ENCODE peak calls at places on chromosomes 3 and 15, in four cellular contexts. D, A, M and V are unnamed samples.
A peak's percentile ranks its signal among the peaks of the same experiment; 100 is the strongest.

GRCh38 chr3:113695426-113695817 is 1.0 kb downstream of the USF3 start:
- DNase-seq in D (no peak), A (no peak), M (no peak), V (no peak)

GRCh38 chr3:157436583-157437300 is at the start of gene PTX3:
- DNase-seq in D (peak; percentile 57), A (peak; percentile 30), M (peak; percentile 17), V (peak; percentile 6)

GRCh38 chr3:42118762-42119361 is 27.7 kb downstream of the TRAK1 start:
- DNase-seq in D (no peak), A (peak; percentile 69), M (no peak), V (peak; percentile 40)

GRCh38 chr15:34496616-34497015 is 59.0 kb upstream of the GOLGA8A start:
- DNase-seq in D (no peak), A (no peak), M (no peak), V (no peak)

GRCh38 chr3:24683511-24684384 is 189.1 kb upstream of the THRB start:
- DNase-seq in D (no peak), A (no peak), M (no peak), V (peak; percentile 12)

GRCh38 chr3:105367063-105367405 is 325 bp downstream of the ALCAM start:
- DNase-seq in D (peak; percentile 31), A (peak; percentile 35), M (peak; percentile 28), V (peak; percentile 36)

GRCh38 chr15:39388118-39388517 is 192.8 kb upstream of the THBS1 start:
- DNase-seq in D (no peak), A (no peak), M (no peak), V (no peak)

GRCh38 chr15:39156166-39156565 is 424.7 kb upstream of the THBS1 start:
- DNase-seq in D (no peak), A (no peak), M (peak; percentile 57), V (no peak)

GRCh38 chr3:44058022-44058867 is 183.4 kb upstream of the TOPAZ1 start:
- DNase-seq in D (no peak), A (no peak), M (no peak), V (no peak)

GRCh38 chr15:48796930-48797329 is 13.9 kb downstream of the CEP152 start:
- DNase-seq in D (no peak), A (no peak), M (no peak), V (no peak)

GRCh38 chr3:138874555-138874898 is 39.8 kb upstream of the PIK3CB start:
- DNase-seq in D (no peak), A (no peak), M (no peak), V (no peak)

GRCh38 chr3:189937302-189938255 is 183.1 kb downstream of the P3H2 start:
- DNase-seq in D (no peak), A (no peak), M (no peak), V (no peak)

GRCh38 chr3:108053025-108053424 is 37.8 kb downstream of the CD47 start:
- DNase-seq in D (peak; percentile 75), A (no peak), M (no peak), V (no peak)

GRCh38 chr3:32734756-32735155 is 49.8 kb downstream of the CNOT10 start:
- DNase-seq in D (no peak), A (no peak), M (no peak), V (no peak)

GRCh38 chr3:196563721-196564225 is 4.6 kb downstream of the WDR53 start:
- DNase-seq in D (no peak), A (no peak), M (no peak), V (no peak)

GRCh38 chr3:27623085-27623753 is 98.9 kb downstream of the EOMES start:
- DNase-seq in D (no peak), A (no peak), M (no peak), V (no peak)

GRCh38 chr3:11146771-11147363 is 7.4 kb upstream of the HRH1 start:
- DNase-seq in D (no peak), A (no peak), M (no peak), V (no peak)

GRCh38 chr15:64681424-64682024 is 93.9 kb downstream of the RBPMS2 start:
- DNase-seq in D (peak; percentile 46), A (peak; percentile 78), M (peak; percentile 58), V (peak; percentile 61)

GRCh38 chr3:126179825-126180476 is 435 bp downstream of the ALDH1L1 start:
- DNase-seq in D (no peak), A (peak; percentile 81), M (peak; percentile 85), V (peak; percentile 27)

GRCh38 chr3:136713961-136714514 is 38.1 kb downstream of the STAG1 start:
- DNase-seq in D (peak; percentile 49), A (no peak), M (no peak), V (no peak)

GRCh38 chr3:111227216-111227615 is 155.6 kb downstream of the NECTIN3 start:
- DNase-seq in D (no peak), A (no peak), M (no peak), V (no peak)

GRCh38 chr3:190514163-190515153 is 573 bp downstream of the IL1RAP start:
- DNase-seq in D (peak; percentile 36), A (peak; percentile 38), M (peak; percentile 65), V (peak; percentile 31)

GRCh38 chr15:91950631-91951384 is 97.3 kb downstream of the SLCO3A1 start:
- DNase-seq in D (no peak), A (no peak), M (no peak), V (no peak)

GRCh38 chr15:57685719-57686118 is 20.8 kb upstream of the POLR2M start:
- DNase-seq in D (no peak), A (no peak), M (no peak), V (no peak)

GRCh38 chr3:66572938-66573710 is 72.3 kb upstream of the LRIG1 start:
- DNase-seq in D (no peak), A (peak; percentile 91), M (no peak), V (peak; percentile 66)

GRCh38 chr3:45182915-45183881 is 37.0 kb upstream of the CDCP1 start:
- DNase-seq in D (peak; percentile 66), A (peak; percentile 63), M (peak; percentile 44), V (no peak)

GRCh38 chr15:67096536-67097294 is 31.3 kb downstream of the SMAD3 start:
- DNase-seq in D (no peak), A (no peak), M (no peak), V (no peak)

GRCh38 chr3:14871456-14872200 is 52.9 kb downstream of the FGD5 start:
- DNase-seq in D (no peak), A (no peak), M (no peak), V (no peak)

GRCh38 chr15:101108791-101109190 is 143.1 kb downstream of the CHSY1 start:
- DNase-seq in D (no peak), A (no peak), M (no peak), V (no peak)

DNA sequence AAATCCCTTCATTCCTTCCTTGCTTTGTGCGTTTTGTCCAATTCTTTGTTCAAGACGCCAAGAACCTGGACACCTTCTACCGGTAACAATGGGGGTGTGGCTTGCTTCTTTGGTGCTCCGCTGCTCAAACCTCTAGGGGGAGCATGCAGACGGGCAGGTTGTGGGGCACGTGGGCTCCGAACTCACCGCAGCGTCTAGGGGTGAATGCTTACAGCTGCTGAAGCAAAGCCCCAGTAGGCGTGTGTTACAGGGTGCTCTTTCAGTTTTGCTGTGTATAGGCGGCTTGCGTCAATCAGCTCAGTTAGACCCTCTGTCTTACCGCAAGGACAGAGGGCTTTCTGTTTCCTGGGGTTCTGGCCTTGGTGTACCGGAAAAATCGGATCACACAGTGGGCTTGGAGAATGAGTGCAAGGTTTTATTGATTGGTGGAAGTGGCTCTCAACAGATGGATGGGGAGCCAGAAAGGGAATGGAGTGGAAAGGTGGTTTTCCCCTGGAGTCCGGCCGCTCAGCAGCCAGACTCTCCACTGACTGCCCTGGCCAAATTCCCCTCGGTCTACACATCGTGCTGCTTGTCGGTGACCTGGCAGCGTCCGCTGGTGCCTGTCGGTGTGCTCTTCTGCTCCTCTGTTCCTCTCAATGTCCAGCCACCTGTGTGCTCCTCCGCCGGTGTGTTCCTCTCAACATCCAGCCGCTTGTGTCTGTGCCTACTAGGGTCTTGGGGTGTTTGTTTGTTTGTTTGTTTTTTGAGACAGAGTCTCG is 1.2 kb upstream of the LRRC34 start:
- DNase-seq in D (peak; percentile 30), A (peak; percentile 82), M (no peak), V (no peak)
- TF ChIP-seq CTCF in D (no peak), A (peak; percentile 69), M (no peak), V (no peak)

GRCh38 chr3:146339262-146339808 is 88.4 kb upstream of the PLSCR4 start:
- DNase-seq in D (no peak), A (no peak), M (peak; percentile 33), V (no peak)

GRCh38 chr3:146331967-146332366 is 81.1 kb upstream of the PLSCR4 start:
- DNase-seq in D (no peak), A (no peak), M (no peak), V (no peak)

GRCh38 chr3:146335386-146335785 is 84.5 kb upstream of the PLSCR4 start:
- DNase-seq in D (no peak), A (no peak), M (peak; percentile 16), V (no peak)

GRCh38 chr3:146337991-146338390 is 87.1 kb upstream of the PLSCR4 start:
- DNase-seq in D (no peak), A (no peak), M (no peak), V (no peak)

DNA sequence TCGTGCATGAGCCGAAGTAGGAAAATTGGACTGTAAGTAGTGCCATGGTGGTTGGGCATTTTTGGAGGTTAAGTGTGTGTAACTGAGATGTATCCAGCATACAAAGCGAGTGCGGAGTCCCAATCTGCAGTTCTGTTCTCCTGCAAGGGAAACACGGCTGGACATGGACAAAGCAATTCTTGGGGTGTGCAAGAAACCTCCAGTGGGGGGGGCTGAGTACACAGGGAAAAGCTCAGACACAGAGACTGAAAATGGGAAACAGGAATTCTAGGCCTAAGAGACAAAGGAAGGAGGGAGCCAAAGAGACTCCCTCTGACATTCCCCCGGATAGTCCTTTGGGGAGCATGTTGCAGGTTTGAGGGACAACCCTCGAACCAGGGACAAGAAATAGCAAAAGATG is 83.2 kb upstream of the PLSCR4 start:
- DNase-seq in D (no peak), A (no peak), M (no peak), V (peak; percentile 8)
- TF ChIP-seq CTCF in D (no peak), A (peak; percentile 28), M (no peak), V (no peak)

GRCh38 chr3:56706629-56707028 is 23.6 kb upstream of the TASOR start:
- DNase-seq in D (no peak), A (no peak), M (no peak), V (no peak)

DNA sequence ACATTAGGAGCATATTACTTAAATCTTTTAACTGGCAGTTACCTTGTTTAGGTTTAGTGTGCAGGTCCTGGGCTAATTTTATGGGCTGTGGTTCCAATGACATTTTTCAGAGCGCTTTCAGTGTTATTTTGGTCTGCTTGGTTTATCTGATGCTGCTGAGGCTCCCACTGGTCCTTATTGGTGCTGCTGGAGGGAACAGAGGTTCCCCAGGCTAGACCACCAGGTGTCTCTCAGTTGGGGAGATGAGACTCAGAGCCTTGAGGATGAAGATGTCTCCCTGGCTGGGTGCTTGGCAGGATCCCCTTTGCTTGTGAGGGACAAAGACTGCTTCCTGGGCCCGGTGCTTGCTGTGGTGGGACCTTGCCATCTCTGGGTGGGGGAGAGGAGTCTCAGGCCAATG is 28.3 kb upstream of the TASOR start:
- DNase-seq in D (no peak), A (no peak), M (no peak), V (no peak)
- TF ChIP-seq CTCF in D (no peak), A (no peak), M (no peak), V (no peak)

GRCh38 chr15:33201376-33202189 is 7.1 kb upstream of the FMN1 start:
- DNase-seq in D (peak; percentile 61), A (peak; percentile 90), M (peak; percentile 89), V (peak; percentile 8)
- TF ChIP-seq CTCF in D (no peak), A (peak; percentile 53), M (no peak), V (no peak)

GRCh38 chr15:63003836-63004610 is 38.5 kb upstream of the TPM1 start:
- DNase-seq in D (no peak), A (peak; percentile 46), M (no peak), V (no peak)
- TF ChIP-seq CTCF in D (no peak), A (peak; percentile 38), M (no peak), V (no peak)